ENCODE peak calls at places on chromosome 9, in seven cellular contexts. Y is ovary, B is vagina, E is GM10248, W is epithelial cell of esophagus, C is endothelial cell, Q is transverse colon. J is an unnamed sample.

GRCh38 chr9:124046189-124046588 is 34.6 kb downstream of the LHX2 start:
- DNase-seq in B (no peak), C (no peak), E (no peak), W (no peak), Q (no peak), Y (no peak), J (no peak)

GRCh38 chr9:5832093-5832542 is 799 bp downstream of the ERMP1 start:
- DNase-seq in C (no peak), Q (no peak), B (no peak), W (no peak), Y (no peak), E (peak; percentile 57), J (no peak)

GRCh38 chr9:2267171-2267740 is 252.1 kb downstream of the SMARCA2 start:
- DNase-seq in B (no peak), E (no peak), W (no peak), Q (no peak), C (no peak), Y (peak; percentile 33), J (no peak)

GRCh38 chr9:98929866-98930265 is 13.8 kb upstream of the COL15A1 start:
- DNase-seq in Y (peak; percentile 83), B (no peak), E (no peak), W (no peak), C (no peak), Q (no peak), J (no peak)

GRCh38 chr9:89793551-89793950 is 188.7 kb downstream of the GADD45G start:
- DNase-seq in C (no peak), B (no peak), Q (no peak), Y (no peak), E (no peak), W (no peak), J (no peak)

GRCh38 chr9:111456536-111456935 is 27.6 kb downstream of the ECPAS start:
- DNase-seq in B (no peak), E (no peak), C (no peak), W (no peak), Y (no peak), Q (no peak), J (no peak)

GRCh38 chr9:90455316-90455715 is 187.3 kb downstream of the DIRAS2 start:
- DNase-seq in Q (no peak), Y (no peak), W (no peak), E (no peak), C (no peak), B (no peak), J (no peak)

GRCh38 chr9:137919649-137920101 is 42.1 kb downstream of the CACNA1B start:
- DNase-seq in E (no peak), C (no peak), Q (no peak), B (no peak), W (no peak), Y (no peak), J (no peak)

DNA sequence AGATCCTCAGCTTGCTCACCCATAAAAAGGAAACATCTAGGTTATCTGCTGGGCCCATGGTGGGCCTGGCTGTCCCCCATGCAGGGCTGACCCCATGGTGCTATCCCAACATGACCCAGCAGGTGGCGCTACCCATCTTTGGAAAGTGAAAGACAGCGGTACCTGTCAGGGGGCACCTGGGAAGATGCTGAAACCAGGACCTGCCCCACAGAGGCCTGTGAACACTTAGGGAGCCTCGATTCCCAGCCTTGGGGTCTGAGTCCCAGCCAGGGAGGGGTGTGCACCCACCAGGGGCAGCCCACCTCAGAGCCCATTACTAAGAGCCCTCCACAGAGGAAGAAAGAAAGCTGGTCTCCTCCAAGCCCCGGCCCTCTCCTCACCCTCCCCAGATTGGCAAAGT is 46.6 kb upstream of the IPPK start:
- DNase-seq in Y (peak; percentile 74), B (peak; percentile 86), W (peak; percentile 72), C (peak; percentile 88), E (peak; percentile 84), Q (peak; percentile 80), J (peak; percentile 80)
- TF ChIP-seq CTCF in Y (peak; percentile 77), B (peak; percentile 94), W (peak; percentile 93), C (peak; percentile 98), E (peak; percentile 88), Q (peak; percentile 90), J (peak; percentile 70)

GRCh38 chr9:110457245-110457644 is 119.6 kb upstream of the TXNDC8 start:
- DNase-seq in E (no peak), W (no peak), C (no peak), Y (no peak), Q (no peak), B (no peak), J (no peak)

GRCh38 chr9:110455860-110456259 is 118.2 kb upstream of the TXNDC8 start:
- DNase-seq in B (no peak), Q (no peak), C (no peak), Y (no peak), E (no peak), W (no peak), J (no peak)

DNA sequence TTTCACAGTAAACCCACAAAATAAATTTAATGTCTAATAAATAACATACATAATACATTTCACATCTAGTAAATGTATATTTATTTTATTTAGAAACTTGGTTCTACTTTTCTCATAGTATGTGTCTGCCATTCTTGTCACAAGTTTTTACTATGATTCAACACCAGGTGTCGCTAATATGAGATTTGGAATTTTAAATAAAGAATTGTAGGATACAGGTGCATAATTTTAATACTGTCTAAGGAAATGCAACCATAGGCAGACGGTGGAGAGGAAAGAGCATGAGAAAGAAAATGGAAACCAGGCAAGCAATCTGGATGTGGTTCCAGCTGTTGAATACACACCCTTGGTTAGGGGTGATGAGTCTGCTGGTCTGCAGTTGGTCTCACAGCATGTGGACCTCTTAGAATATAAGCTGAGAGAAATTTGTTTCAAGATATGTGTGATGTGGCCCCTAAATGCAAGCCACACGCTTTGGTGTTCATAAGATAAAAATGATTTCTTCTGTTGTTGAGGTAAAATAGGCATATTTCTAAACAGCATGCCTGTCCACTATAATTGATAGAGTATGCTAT is 114.7 kb upstream of the TXNDC8 start:
- DNase-seq in C (no peak), Y (no peak), W (peak; percentile 40), E (no peak), B (no peak), Q (no peak), J (no peak)
- TF ChIP-seq CTCF in C (peak; percentile 76), Y (no peak), W (peak; percentile 35), E (peak; percentile 12), B (no peak), Q (peak; percentile 30), J (no peak)

GRCh38 chr9:120531683-120532300 is 48.2 kb downstream of the CDK5RAP2 start:
- DNase-seq in Y (no peak), Q (peak; percentile 14), W (peak; percentile 70), C (peak; percentile 32), B (no peak), E (no peak), J (peak; percentile 30)
- TF ChIP-seq CTCF in Y (no peak), Q (peak; percentile 17), W (peak; percentile 69), C (no peak), B (no peak), E (peak; percentile 24), J (no peak)

GRCh38 chr9:37033753-37034319 is at the start of gene PAX5:
- DNase-seq in W (no peak), B (no peak), Y (no peak), E (no peak), Q (no peak), C (no peak), J (no peak)

GRCh38 chr9:37031902-37032301 is 2.2 kb downstream of the PAX5 start:
- DNase-seq in Y (no peak), Q (no peak), B (no peak), W (no peak), C (no peak), E (no peak), J (no peak)

GRCh38 chr9:37033141-37033540 is 927 bp downstream of the PAX5 start:
- DNase-seq in Y (no peak), E (no peak), B (no peak), C (no peak), W (no peak), Q (no peak), J (no peak)

GRCh38 chr9:37031081-37031480 is 3.0 kb downstream of the PAX5 start:
- DNase-seq in W (no peak), Q (no peak), E (no peak), B (no peak), C (no peak), Y (no peak), J (no peak)

GRCh38 chr9:37032713-37033112 is 1.4 kb downstream of the PAX5 start:
- DNase-seq in E (peak; percentile 33), Y (no peak), B (no peak), Q (no peak), W (no peak), C (no peak), J (no peak)
- TF ChIP-seq CTCF in E (no peak), Y (no peak), B (no peak), Q (no peak), W (no peak), C (no peak), J (no peak)

GRCh38 chr9:69029535-69029934 is 6.0 kb upstream of the FXN start:
- DNase-seq in Y (no peak), B (no peak), C (no peak), E (no peak), W (no peak), Q (no peak), J (no peak)

GRCh38 chr9:69028754-69029153 is 6.8 kb upstream of the FXN start:
- DNase-seq in W (no peak), E (no peak), C (no peak), Y (no peak), Q (no peak), B (no peak), J (no peak)

GRCh38 chr9:69030851-69031645 is 4.5 kb upstream of the FXN start:
- DNase-seq in E (no peak), C (no peak), W (peak; percentile 44), Q (no peak), Y (no peak), B (no peak), J (no peak)

GRCh38 chr9:69023650-69024049 is 9.7 kb upstream of the PRKACG start:
- DNase-seq in C (no peak), Y (no peak), E (no peak), W (no peak), Q (no peak), B (no peak), J (no peak)

GRCh38 chr9:69027355-69028097 is 8.0 kb upstream of the FXN start:
- DNase-seq in Y (no peak), C (peak; percentile 43), B (no peak), W (peak; percentile 68), Q (peak; percentile 22), E (peak; percentile 66), J (peak; percentile 33)
- TF ChIP-seq CTCF in Y (peak; percentile 29), C (peak; percentile 70), B (peak; percentile 12), W (peak; percentile 89), Q (peak; percentile 75), E (peak; percentile 80), J (peak; percentile 31)

J was measured in Calu3.